ENCODE peak calls at places on chromosome 16, in four cellular contexts. Q is foreskin keratinocyte, E is BE2C, K is heart right ventricle. H is an unnamed sample. For H3K4me1, the result is how much of the 10 kb centered on the place peaks cover.

GRCh38 chr16:84832488-84833141 is 12.8 kb downstream of the CRISPLD2 start:
- DNase-seq in Q (no peak), K (peak), E (no peak), H (peak)

GRCh38 chr16:11389083-11389482 is 43.8 kb downstream of the RMI2 start:
- DNase-seq in E (no peak), Q (no peak), K (no peak), H (peak)

GRCh38 chr16:4847774-4848587 is 700 bp downstream of the UBN1 start:
- DNase-seq in K (peak), Q (peak), E (peak), H (peak)

GRCh38 chr16:49560018-49560830 is 186.6 kb downstream of the C16orf78 start:
- DNase-seq in Q (no peak), K (peak), E (no peak), H (peak)

GRCh38 chr16:22638393-22639206 is 127.9 kb downstream of the NPIPB5 start:
- DNase-seq in K (no peak), E (no peak), Q (peak), H (peak)

GRCh38 chr16:28092721-28093382 is 29.3 kb upstream of the GSG1L start:
- DNase-seq in E (no peak), Q (peak), K (no peak), H (no peak)

GRCh38 chr16:23508589-23509440 is 1.5 kb downstream of the GGA2 start:
- DNase-seq in K (no peak), E (no peak), Q (no peak), H (peak)

GRCh38 chr16:68646948-68647659 is 2.0 kb downstream of the CDH3 start:
- DNase-seq in E (no peak), Q (peak), K (no peak), H (peak)

GRCh38 chr16:73420244-73421040 is 372.5 kb upstream of the ZFHX3 start:
- DNase-seq in Q (peak), E (no peak), K (no peak), H (no peak)

GRCh38 chr16:19167710-19168172 is 299 bp upstream of the SYT17 start:
- DNase-seq in E (peak), K (peak), Q (no peak), H (peak)

GRCh38 chr16:66304151-66304550 is 62.3 kb upstream of the CDH5 start:
- DNase-seq in K (no peak), Q (no peak), E (no peak), H (no peak)

GRCh38 chr16:58032710-58033293 is 7.2 kb downstream of the MMP15 start:
- DNase-seq in K (peak), Q (no peak), E (peak), H (peak)

GRCh38 chr16:30184430-30185140 is 1.2 kb downstream of the CORO1A start:
- DNase-seq in Q (no peak), E (peak), K (peak), H (peak)

GRCh38 chr16:14056970-14057369 is 14.1 kb upstream of the MRTFB start:
- DNase-seq in K (no peak), Q (no peak), E (no peak), H (no peak)

GRCh38 chr16:30041841-30042240 is 10.8 kb upstream of the TLCD3B start:
- DNase-seq in E (no peak), Q (no peak), K (no peak), H (peak)

GRCh38 chr16:24036614-24037013 is 200.8 kb downstream of the PRKCB start:
- DNase-seq in E (peak), K (peak), Q (peak), H (peak)

GRCh38 chr16:30054959-30055553 is 10.5 kb upstream of the ALDOA start:
- DNase-seq in E (peak), Q (peak), K (no peak), H (peak)

GRCh38 chr16:88444826-88445582 is 8.1 kb upstream of the ZFPM1 start:
- DNase-seq in E (no peak), K (no peak), Q (no peak), H (no peak)

GRCh38 chr16:69485361-69485760 is 60.9 kb downstream of the CYB5B start:
- DNase-seq in E (no peak), Q (no peak), K (no peak), H (no peak)

GRCh38 chr16:84294196-84295142 is at the start of gene WFDC1:
- DNase-seq in K (no peak), Q (no peak), E (no peak), H (no peak)

GRCh38 chr16:3748307-3748706 is 31.0 kb upstream of the TRAP1 start:
- DNase-seq in E (no peak), Q (no peak), K (no peak), H (peak)

GRCh38 chr16:58582971-58583765 is 46.5 kb downstream of the CNOT1 start:
- DNase-seq in K (no peak), Q (no peak), E (no peak), H (no peak)

GRCh38 chr16:84603115-84603816 is 14.6 kb downstream of the COTL1 start:
- DNase-seq in Q (peak), K (peak), E (peak), H (peak)

GRCh38 chr16:79181419-79181818 is 419.1 kb downstream of the MAF start:
- DNase-seq in K (no peak), E (no peak), Q (no peak), H (no peak)

GRCh38 chr16:63461248-63461841 is 1425.1 kb upstream of the CDH8 start:
- DNase-seq in E (peak), K (no peak), Q (peak), H (no peak)

GRCh38 chr16:87265261-87265660 is 51.9 kb downstream of the C16orf95 start:
- DNase-seq in E (no peak), Q (no peak), K (no peak), H (no peak)

GRCh38 chr16:86809458-86809955 is 231.2 kb downstream of the FOXL1 start:
- DNase-seq in Q (peak), K (no peak), E (no peak), H (peak)

GRCh38 chr16:27993587-27993986 is 69.9 kb downstream of the GSG1L start:
- DNase-seq in K (no peak), Q (peak), E (no peak), H (no peak)

GRCh38 chr16:86392751-86393150 is 117.6 kb upstream of the FOXF1 start:
- DNase-seq in K (no peak), E (no peak), Q (no peak), H (no peak)

GRCh38 chr16:61555718-61556441 is 480.4 kb downstream of the CDH8 start:
- DNase-seq in K (no peak), Q (no peak), E (no peak), H (no peak)

GRCh38 chr16:17773698-17774101 is 302.9 kb upstream of the XYLT1 start:
- DNase-seq in E (no peak), K (no peak), Q (peak), H (peak)

GRCh38 chr16:15764112-15764511 is 92.7 kb downstream of the MYH11 start:
- DNase-seq in Q (no peak), E (no peak), K (no peak), H (no peak)

GRCh38 chr16:31265329-31266245 is 5.8 kb downstream of the ITGAM start:
- DNase-seq in E (no peak), Q (peak), K (no peak), H (peak)

GRCh38 chr16:10309271-10309932 is 76.5 kb upstream of the ATF7IP2 start:
- DNase-seq in Q (no peak), K (no peak), E (no peak), H (no peak)

GRCh38 chr16:10312784-10313724 is 72.8 kb upstream of the ATF7IP2 start:
- DNase-seq in K (no peak), E (no peak), Q (no peak), H (no peak)

GRCh38 chr16:10314317-10314716 is 71.5 kb upstream of the ATF7IP2 start:
- DNase-seq in K (no peak), E (no peak), Q (no peak), H (no peak)

GRCh38 chr16:10314811-10315210 is 71.0 kb upstream of the ATF7IP2 start:
- DNase-seq in K (no peak), E (no peak), Q (peak), H (peak)

GRCh38 chr16:10312023-10312422 is 73.8 kb upstream of the ATF7IP2 start:
- DNase-seq in K (no peak), Q (no peak), E (no peak), H (no peak)
- H3K4me1 ChIP-seq in K (under half), Q (under half), E (under half), H (under half)

DNA sequence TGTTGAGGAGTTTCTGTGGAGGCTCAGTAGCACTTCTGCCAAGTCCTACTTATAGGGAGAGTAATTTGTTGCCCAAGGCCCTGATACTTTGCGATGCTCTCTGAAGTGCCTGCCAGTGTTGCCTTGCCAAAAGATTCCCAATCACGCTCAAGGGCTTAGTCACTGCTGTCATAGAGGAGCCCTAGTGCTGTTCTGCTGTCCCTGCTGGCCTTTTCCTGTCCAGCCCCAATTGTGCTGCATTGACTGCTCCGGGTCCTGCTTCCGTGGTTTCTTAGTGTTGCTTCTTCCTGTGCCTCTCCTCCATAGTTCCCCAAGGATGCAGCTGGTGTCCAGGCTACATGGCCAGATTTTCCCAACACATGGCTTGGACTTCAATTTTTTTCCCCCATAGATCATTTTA is 13.9 kb downstream of the NUP93 start:
- DNase-seq in E (peak), Q (peak), K (peak), H (peak)
- H3K4me1 ChIP-seq in E (under half), Q (under half), K (under half), H (under half)

GRCh38 chr16:81489547-81490267 is 45.1 kb downstream of the CMIP start:
- DNase-seq in E (no peak), Q (no peak), K (no peak), H (peak)
- H3K4me1 ChIP-seq in E (under half), Q (under half), K (under half), H (under half)

DNA sequence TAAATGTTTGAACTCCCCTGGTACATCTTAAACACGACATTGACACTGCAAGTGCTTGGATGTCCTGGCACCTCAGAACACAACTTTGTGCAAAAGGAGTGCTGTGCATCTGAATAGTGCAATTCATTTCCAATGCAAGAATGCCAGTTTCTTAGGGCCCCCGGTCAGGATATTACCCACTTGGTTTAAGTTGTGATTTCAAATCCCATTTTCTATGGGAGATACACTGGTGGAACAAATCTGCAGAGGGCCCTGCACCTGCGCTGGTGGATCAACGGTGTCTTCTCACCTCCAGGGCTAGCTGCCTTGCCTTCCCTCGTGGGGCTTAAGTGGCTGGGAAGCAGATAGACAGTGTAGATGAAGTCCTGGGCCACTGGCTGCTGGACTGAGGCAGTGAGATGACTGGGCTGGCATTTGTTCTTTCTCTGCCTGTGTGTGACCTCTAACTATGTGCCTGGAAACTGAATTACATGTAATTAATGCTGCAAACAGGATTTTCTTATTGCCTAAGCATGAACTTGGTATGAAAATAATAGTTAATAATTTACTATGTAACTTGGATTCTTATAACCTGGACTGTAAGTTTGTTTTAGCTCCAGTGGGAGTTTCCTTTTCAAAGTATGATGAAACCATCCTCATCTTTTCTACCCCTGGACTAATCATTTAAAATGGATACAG is 20.9 kb downstream of the HAPSTR1 start:
- DNase-seq in Q (no peak), K (no peak), E (no peak), H (peak)
- H3K4me1 ChIP-seq in Q (half or more), K (half or more), E (under half), H (under half)

GRCh38 chr16:9097266-9098219 is 6.1 kb downstream of the HAPSTR1 start:
- DNase-seq in Q (no peak), E (no peak), K (no peak), H (peak)
- H3K4me1 ChIP-seq in Q (half or more), E (under half), K (half or more), H (half or more)

DNA sequence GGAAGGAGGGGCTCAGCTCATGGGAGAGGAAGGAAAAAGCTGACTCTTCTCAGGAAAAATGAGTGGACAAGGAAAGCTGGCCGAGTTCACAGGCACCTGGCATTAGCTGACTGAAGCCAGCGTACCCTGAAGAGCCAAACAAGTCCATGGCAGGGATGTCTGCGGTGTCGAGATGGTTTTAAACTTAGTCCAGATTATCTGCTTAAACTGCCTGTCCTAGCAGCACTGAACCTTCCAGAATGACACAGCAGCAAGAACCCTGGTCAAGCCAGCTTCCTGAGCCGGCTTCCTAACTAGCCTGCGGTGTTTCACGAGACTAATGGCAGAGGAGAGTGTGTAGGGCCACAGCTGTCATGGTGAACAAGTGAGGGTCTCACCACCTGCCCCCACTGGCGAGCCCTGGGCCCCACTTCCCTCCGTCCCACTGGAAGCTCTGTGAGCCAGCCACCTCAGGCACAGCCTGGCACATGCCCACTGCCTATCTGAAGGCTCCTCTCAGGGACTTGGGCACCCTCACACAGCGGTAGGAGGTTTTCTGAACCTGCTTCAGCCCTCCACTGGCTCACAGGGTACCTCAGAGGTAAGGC is 28.8 kb upstream of the MTSS2 start:
- DNase-seq in Q (no peak), K (no peak), E (no peak), H (peak)
- H3K4me1 ChIP-seq in Q (under half), K (under half), E (under half), H (under half)

DNA sequence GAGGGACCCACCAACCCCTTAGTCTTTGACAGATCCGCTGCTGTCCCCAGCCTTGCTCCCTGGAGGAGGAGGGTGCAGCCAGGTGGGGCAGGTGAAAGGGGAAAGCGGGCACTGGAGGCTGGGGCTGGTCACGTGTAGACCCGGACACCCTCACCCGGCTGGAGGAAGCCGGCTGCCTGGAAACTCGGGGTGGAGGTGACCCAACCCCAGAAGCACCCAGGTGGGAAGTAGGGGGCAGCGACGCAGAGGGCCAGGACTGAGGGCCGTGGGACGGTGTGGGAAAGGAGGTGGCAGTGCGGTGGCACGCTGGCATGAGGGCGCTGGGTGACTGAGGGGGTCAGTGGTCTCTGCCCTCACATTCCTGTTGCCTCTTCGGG is 2.7 kb downstream of the TRAF7 start:
- DNase-seq in E (no peak), Q (no peak), K (no peak), H (no peak)
- H3K4me1 ChIP-seq in E (under half), Q (under half), K (under half), H (under half)

GRCh38 chr16:89561195-89562026 is 929 bp downstream of the RPL13 start:
- DNase-seq in E (no peak), Q (no peak), K (no peak), H (no peak)
- H3K4me1 ChIP-seq in E (under half), Q (under half), K (under half), H (half or more)